ENCODE peak calls at places on chromosome 7, in four cellular contexts. M is hypothalamus; J is stimulated activated CD4-positive, alpha-beta T cell treated with anti-CD3 and anti-CD28 coated beads, Interleukin-1b, Interleukin-23, amount 100 ng/mL, for 1 hour; D is NCI-H2029. B is an unnamed sample.

GRCh38 chr7:140039071-140039470 is 23.7 kb downstream of the PARP12 start:
- DNase-seq in M (no peak), J (no peak), D (no peak), B (no peak)

GRCh38 chr7:102891693-102892261 is 21.0 kb upstream of the LRRC17 start:
- DNase-seq in M (no peak), J (no peak), D (no peak), B (no peak)

GRCh38 chr7:371119-371778 is 81.3 kb downstream of the FOXL3 start:
- DNase-seq in M (no peak), J (no peak), D (no peak), B (no peak)

GRCh38 chr7:91372323-91372722 is 108.1 kb downstream of the FZD1 start:
- DNase-seq in M (no peak), J (no peak), D (no peak), B (no peak)

GRCh38 chr7:82507365-82507975 is 63.9 kb upstream of the CACNA2D1 start:
- DNase-seq in M (no peak), J (no peak), D (peak; percentile 31), B (no peak)

GRCh38 chr7:54559401-54559800 is 17.2 kb downstream of the VSTM2A start:
- DNase-seq in M (no peak), J (no peak), D (no peak), B (no peak)

GRCh38 chr7:122553761-122554160 is 145.2 kb downstream of the RNF133 start:
- DNase-seq in M (no peak), J (no peak), D (no peak), B (no peak)

GRCh38 chr7:157612664-157613561 is 276.1 kb downstream of the DNAJB6 start:
- DNase-seq in M (no peak), J (peak; percentile 32), D (peak; percentile 43), B (no peak)

GRCh38 chr7:17090751-17091150 is 207.7 kb upstream of the AHR start:
- DNase-seq in M (no peak), J (no peak), D (no peak), B (no peak)

GRCh38 chr7:636396-636795 is 90.1 kb upstream of the DNAAF5 start:
- DNase-seq in M (no peak), J (peak; percentile 20), D (no peak), B (no peak)

GRCh38 chr7:54841772-54842707 is 83.0 kb upstream of the SEC61G start:
- DNase-seq in M (no peak), J (no peak), D (no peak), B (no peak)

GRCh38 chr7:117827861-117828260 is 45.4 kb downstream of the CTTNBP2 start:
- DNase-seq in M (no peak), J (no peak), D (peak; percentile 43), B (no peak)

B was measured in cortex of kidney.